ENCODE peak calls at places on chromosomes 5 and 9, in eight cellular contexts. K is EH; I is NCI-H1436; D is heart left ventricle; P is CD4-positive, alpha-beta memory T cell; C is COR-L47; T is HTR-8/SVneo; O is NCI-H345. U is an unnamed sample.

GRCh38 chr5:25701936-25702335 is 1057.2 kb upstream of the CDH10 start:
- DNase-seq in O (no peak), T (no peak), I (no peak), K (no peak), P (no peak), C (no peak), D (no peak), U (no peak)

GRCh38 chr9:134494905-134495304 is 146.7 kb upstream of the COL5A1 start:
- DNase-seq in T (no peak), I (no peak), C (no peak), K (no peak), P (no peak), D (no peak), O (no peak), U (no peak)

GRCh38 chr5:88145603-88146467 is 122.8 kb downstream of the TMEM161B start:
- DNase-seq in D (peak), C (no peak), P (no peak), K (no peak), O (no peak), I (no peak), T (no peak), U (no peak)

GRCh38 chr9:17462869-17463464 is 115.9 kb upstream of the SH3GL2 start:
- DNase-seq in O (peak), C (peak), D (no peak), K (peak), I (peak), P (no peak), T (peak), U (peak)

GRCh38 chr5:59863777-59864176 is 29.7 kb downstream of the PDE4D start:
- DNase-seq in K (peak), D (no peak), O (no peak), P (no peak), T (no peak), I (no peak), C (no peak), U (no peak)

GRCh38 chr5:155004138-155004744 is 9.3 kb upstream of the KIF4B start:
- DNase-seq in T (no peak), K (peak), P (no peak), I (peak), D (no peak), C (no peak), O (no peak), U (no peak)

GRCh38 chr9:124017929-124018730 is 6.6 kb downstream of the LHX2 start:
- DNase-seq in D (no peak), I (no peak), C (peak), K (no peak), T (no peak), O (no peak), P (no peak), U (no peak)

GRCh38 chr9:123176230-123176629 is 92.2 kb downstream of the STRBP start:
- DNase-seq in D (no peak), O (no peak), P (no peak), T (no peak), I (no peak), K (peak), C (no peak), U (no peak)

GRCh38 chr9:82148849-82149544 is 160.4 kb downstream of the SPATA31D1 start:
- DNase-seq in I (no peak), P (no peak), D (no peak), O (no peak), C (no peak), T (no peak), K (peak), U (no peak)

GRCh38 chr5:157821822-157822622 is 36.9 kb downstream of the CLINT1 start:
- DNase-seq in K (peak), P (no peak), C (no peak), D (no peak), O (no peak), I (no peak), T (no peak), U (no peak)

GRCh38 chr5:93313672-93314071 is 267.3 kb downstream of the NR2F1-AS1 start:
- DNase-seq in K (no peak), O (no peak), I (no peak), D (no peak), P (no peak), C (no peak), T (no peak), U (no peak)

GRCh38 chr5:139094154-139095131 is 103.7 kb downstream of the SIL1 start:
- DNase-seq in C (no peak), O (no peak), P (no peak), T (no peak), K (no peak), D (no peak), I (no peak), U (no peak)

GRCh38 chr9:26947736-26948135 is 694 bp upstream of the PLAA start:
- DNase-seq in T (no peak), C (no peak), O (peak), I (no peak), P (no peak), K (no peak), D (no peak), U (no peak)

GRCh38 chr9:101648493-101648892 is 53.7 kb upstream of the PPP3R2 start:
- DNase-seq in I (no peak), P (no peak), K (no peak), T (no peak), C (no peak), D (no peak), O (no peak), U (no peak)

GRCh38 chr5:36373527-36374086 is 71.9 kb upstream of the RANBP3L start:
- DNase-seq in T (peak), K (peak), I (no peak), D (peak), C (no peak), P (no peak), O (no peak), U (no peak)

GRCh38 chr5:168468836-168469235 is 17.4 kb upstream of the RARS1 start:
- DNase-seq in T (peak), P (no peak), C (no peak), D (no peak), K (peak), I (no peak), O (no peak), U (no peak)

GRCh38 chr5:172334641-172335040 is 51.1 kb upstream of the UBTD2 start:
- DNase-seq in O (no peak), I (no peak), T (no peak), C (no peak), D (no peak), P (no peak), K (no peak), U (no peak)

GRCh38 chr9:105697871-105698270 is 3.5 kb downstream of the TMEM38B start:
- DNase-seq in P (no peak), C (no peak), I (no peak), D (no peak), T (no peak), O (no peak), K (peak), U (no peak)

GRCh38 chr5:167294861-167295685 is 996.4 kb upstream of the WWC1 start:
- DNase-seq in K (peak), P (no peak), T (peak), D (no peak), C (no peak), I (no peak), O (no peak), U (no peak)

GRCh38 chr9:36961051-36961450 is 73.0 kb downstream of the PAX5 start:
- DNase-seq in T (no peak), I (no peak), C (no peak), O (no peak), K (no peak), D (no peak), P (no peak), U (no peak)

GRCh38 chr9:105127863-105128220 is 116.6 kb upstream of the SLC44A1 start:
- DNase-seq in D (no peak), I (no peak), O (no peak), C (no peak), P (peak), T (peak), K (peak), U (no peak)

GRCh38 chr5:133796186-133796585 is 172.2 kb downstream of the C5orf15 start:
- DNase-seq in T (no peak), K (no peak), C (no peak), P (no peak), O (no peak), D (no peak), I (no peak), U (no peak)

GRCh38 chr5:139895647-139896046 is 100.0 kb downstream of the PSD2 start:
- DNase-seq in K (no peak), O (no peak), C (no peak), I (no peak), P (no peak), T (no peak), D (peak), U (no peak)

GRCh38 chr5:80565330-80565729 is 4.8 kb downstream of the ANKRD34B start:
- DNase-seq in I (no peak), T (no peak), P (no peak), K (peak), O (no peak), C (no peak), D (no peak), U (no peak)

GRCh38 chr5:126805108-126805507 is 28.2 kb downstream of the LMNB1 start:
- DNase-seq in O (no peak), D (no peak), K (peak), I (no peak), T (no peak), C (no peak), P (no peak), U (no peak)

GRCh38 chr9:34589371-34589655 is 211 bp downstream of the CNTFR start:
- DNase-seq in C (no peak), T (no peak), I (no peak), D (no peak), K (no peak), O (no peak), P (no peak), U (no peak)

GRCh38 chr5:135739383-135739961 is 95.0 kb upstream of the SLC25A48 start:
- DNase-seq in D (no peak), I (no peak), T (no peak), K (peak), P (no peak), O (no peak), C (no peak), U (no peak)

GRCh38 chr9:126722922-126723806 is 81.7 kb upstream of the ZBTB43 start:
- DNase-seq in T (peak), D (peak), I (peak), P (peak), C (peak), K (peak), O (peak), U (peak)

U was measured in NCI-H774.